ENCODE peak calls at places on chromosomes 2 and 18, in eight cellular contexts. H is GM10248, N is NCI-H524 treated with DMSO at 0.1 percent for 48 hours, L is hypothalamus, G is suprapubic skin, Q is NCI-H345, M is hippocampal formation, P is posterior cingulate gyrus. D is an unnamed sample.

GRCh38 chr2:174704061-174704460 is 60.2 kb downstream of the CHRNA1 start:
- DNase-seq in N (no peak), P (no peak), G (no peak), Q (no peak), M (no peak), H (no peak), L (no peak), D (no peak)

GRCh38 chr2:237747189-237747588 is 51.4 kb upstream of the RBM44 start:
- DNase-seq in L (no peak), P (no peak), N (no peak), Q (no peak), M (no peak), G (no peak), H (no peak), D (no peak)

GRCh38 chr2:169366066-169366465 is 3.7 kb upstream of the LRP2 start:
- DNase-seq in P (no peak), H (no peak), N (no peak), G (no peak), L (no peak), M (no peak), Q (no peak), D (no peak)

GRCh38 chr2:45696708-45697107 is 45.2 kb downstream of the PRKCE start:
- DNase-seq in L (no peak), P (no peak), N (no peak), H (no peak), G (no peak), Q (no peak), M (no peak), D (no peak)

GRCh38 chr2:5392658-5393057 is 299.5 kb upstream of the SOX11 start:
- DNase-seq in P (no peak), Q (no peak), N (no peak), G (no peak), M (no peak), L (no peak), H (no peak), D (no peak)

GRCh38 chr2:141931797-141932196 is 199.0 kb downstream of the LRP1B start:
- DNase-seq in L (no peak), P (no peak), H (no peak), N (no peak), M (no peak), Q (no peak), G (no peak), D (no peak)

GRCh38 chr2:240391111-240392051 is 44.1 kb upstream of the GPC1 start:
- DNase-seq in P (no peak), L (no peak), M (no peak), G (peak; percentile 44), Q (no peak), H (no peak), N (no peak), D (no peak)

GRCh38 chr2:130336877-130337734 is 5.6 kb upstream of the IMP4 start:
- DNase-seq in L (peak; percentile 18), M (peak; percentile 43), G (peak; percentile 82), P (peak; percentile 86), Q (peak; percentile 88), N (no peak), H (peak; percentile 86), D (peak; percentile 88)

GRCh38 chr2:167293172-167293781 is 405.0 kb downstream of the XIRP2 start:
- DNase-seq in Q (peak; percentile 56), N (no peak), G (peak; percentile 61), P (peak; percentile 47), M (peak; percentile 31), H (no peak), L (no peak), D (peak; percentile 27)

GRCh38 chr2:24083567-24084385 is 858 bp downstream of the TP53I3 start:
- DNase-seq in M (no peak), P (no peak), H (peak; percentile 88), Q (peak; percentile 79), G (peak; percentile 91), L (no peak), N (peak; percentile 66), D (no peak)

GRCh38 chr2:73987109-73987947 is 2.6 kb downstream of the TET3 start:
- DNase-seq in L (no peak), G (no peak), M (peak; percentile 36), H (peak; percentile 52), P (no peak), N (no peak), Q (no peak), D (peak; percentile 14)

GRCh38 chr2:163934134-163934533 is 198.3 kb upstream of the FIGN start:
- DNase-seq in L (no peak), M (no peak), N (no peak), H (no peak), Q (peak; percentile 59), P (no peak), G (no peak), D (no peak)

GRCh38 chr2:42336361-42336965 is 24.6 kb downstream of the COX7A2L start:
- DNase-seq in L (no peak), P (no peak), G (no peak), Q (no peak), H (no peak), M (no peak), N (no peak), D (no peak)

GRCh38 chr2:98533547-98533946 is 74.8 kb downstream of the COA5 start:
- DNase-seq in N (no peak), G (no peak), Q (no peak), H (no peak), M (no peak), L (no peak), P (no peak), D (no peak)

GRCh38 chr2:51290725-51291124 is 258.8 kb upstream of the NRXN1 start:
- DNase-seq in G (no peak), P (no peak), N (no peak), L (no peak), H (no peak), Q (no peak), M (no peak), D (no peak)

GRCh38 chr18:7941533-7941932 is 374.4 kb downstream of the PTPRM start:
- DNase-seq in P (no peak), H (no peak), M (no peak), L (no peak), N (no peak), Q (peak; percentile 90), G (no peak), D (no peak)

GRCh38 chr2:71713581-71714580 is 260.5 kb downstream of the DYSF start:
- DNase-seq in P (no peak), N (no peak), M (no peak), G (peak; percentile 49), H (no peak), Q (no peak), L (no peak), D (no peak)

GRCh38 chr2:218886461-218886947 is 5.9 kb downstream of the WNT10A start:
- DNase-seq in Q (no peak), H (no peak), N (peak; percentile 91), M (peak; percentile 54), L (no peak), G (no peak), P (peak; percentile 46), D (no peak)

GRCh38 chr2:229335877-229336346 is 64.8 kb upstream of the PID1 start:
- DNase-seq in N (no peak), M (no peak), L (no peak), G (no peak), P (no peak), H (no peak), Q (peak; percentile 56), D (no peak)

GRCh38 chr2:65277791-65278449 is 50.3 kb downstream of the ACTR2 start:
- DNase-seq in H (no peak), G (no peak), L (no peak), M (no peak), P (no peak), Q (peak; percentile 53), N (no peak), D (no peak)

GRCh38 chr2:61793389-61793836 is 60.4 kb downstream of the FAM161A start:
- DNase-seq in H (peak; percentile 88), Q (peak; percentile 72), P (peak; percentile 58), M (no peak), G (no peak), N (no peak), L (peak; percentile 1), D (peak; percentile 64)

GRCh38 chr2:36561223-36561944 is 36.6 kb downstream of the FEZ2 start:
- DNase-seq in M (no peak), N (no peak), Q (no peak), H (no peak), G (no peak), L (no peak), P (peak; percentile 28), D (no peak)

GRCh38 chr2:112684415-112684775 is 36.4 kb upstream of the NT5DC4 start:
- DNase-seq in Q (no peak), N (no peak), G (no peak), P (no peak), M (no peak), L (no peak), H (no peak), D (no peak)

GRCh38 chr2:37672104-37672869 is 845 bp upstream of the CDC42EP3 start:
- DNase-seq in H (peak; percentile 80), M (peak; percentile 22), N (peak; percentile 67), L (peak; percentile 21), G (peak; percentile 77), Q (peak; percentile 83), P (peak; percentile 64), D (peak; percentile 92)

GRCh38 chr2:24885221-24886113 is 34.6 kb downstream of the ADCY3 start:
- DNase-seq in L (no peak), N (peak; percentile 94), G (no peak), Q (peak; percentile 17), H (peak; percentile 52), M (no peak), P (no peak), D (no peak)

GRCh38 chr2:23925702-23926288 is 1.1 kb downstream of the ATAD2B start:
- DNase-seq in N (no peak), H (peak; percentile 75), L (no peak), Q (peak; percentile 45), G (peak; percentile 70), P (peak; percentile 14), M (peak; percentile 68), D (no peak)

GRCh38 chr2:241981076-241981700 is 111.7 kb downstream of the RTP5 start:
- DNase-seq in G (no peak), H (no peak), L (no peak), Q (no peak), P (no peak), M (no peak), N (no peak), D (no peak)

GRCh38 chr2:170605862-170606261 is 109.3 kb upstream of the SP5 start:
- DNase-seq in H (no peak), Q (no peak), M (no peak), P (no peak), G (no peak), N (no peak), L (no peak), D (no peak)

GRCh38 chr2:161161074-161161577 is 898 bp downstream of the TANK start:
- DNase-seq in L (no peak), Q (peak; percentile 20), G (no peak), H (no peak), M (no peak), N (no peak), P (no peak), D (no peak)

GRCh38 chr18:26511339-26512071 is 36.8 kb downstream of the KCTD1 start:
- DNase-seq in L (no peak), P (no peak), H (no peak), G (no peak), N (no peak), M (no peak), Q (no peak), D (no peak)

GRCh38 chr2:236959036-236959435 is 126.7 kb upstream of the COPS8 start:
- DNase-seq in M (no peak), Q (no peak), N (no peak), P (no peak), L (no peak), G (peak; percentile 22), H (no peak), D (no peak)

GRCh38 chr2:215982465-215982875 is 30.9 kb downstream of the MREG start:
- DNase-seq in P (no peak), N (no peak), Q (peak; percentile 40), G (no peak), L (no peak), H (no peak), M (no peak), D (no peak)

D was measured in neural crest cell.